ENCODE peak calls at places on chromosome 12, in six cellular contexts. N, A, W, J, P and I are unnamed samples.

GRCh38 chr12:102643871-102644551 is 163.6 kb upstream of the IGF1 start:
- DNase-seq in N (no peak), A (no peak), W (no peak), J (no peak), P (no peak), I (no peak)

GRCh38 chr12:68806488-68807237 is 1.3 kb upstream of the MDM2 start:
- DNase-seq in N (no peak), A (no peak), W (no peak), J (peak), P (no peak), I (no peak)

GRCh38 chr12:124923906-124924734 is 9.7 kb upstream of the UBC start:
- DNase-seq in N (peak), A (peak), W (peak), J (no peak), P (peak), I (no peak)

GRCh38 chr12:53208877-53209463 is 1.9 kb upstream of the ITGB7 start:
- DNase-seq in N (no peak), A (no peak), W (no peak), J (peak), P (no peak), I (peak)

GRCh38 chr12:47730341-47730744 is 5.1 kb upstream of the ENDOU start:
- DNase-seq in N (peak), A (no peak), W (no peak), J (no peak), P (no peak), I (no peak)

GRCh38 chr12:26268841-26269553 is 73.6 kb downstream of the SSPN start:
- DNase-seq in N (peak), A (no peak), W (no peak), J (no peak), P (no peak), I (no peak)

GRCh38 chr12:57152408-57153038 is 5.1 kb upstream of the LRP1-AS start:
- DNase-seq in N (peak), A (no peak), W (no peak), J (no peak), P (peak), I (no peak)

GRCh38 chr12:52221912-52222457 is 11.1 kb upstream of the KRT7 start:
- DNase-seq in N (peak), A (no peak), W (no peak), J (peak), P (no peak), I (peak)

GRCh38 chr12:88142610-88142991 is 494 bp downstream of the TMTC3 start:
- DNase-seq in N (no peak), A (no peak), W (no peak), J (no peak), P (no peak), I (no peak)